ENCODE peak calls at places on chromosomes 5 and 9, in nine cellular contexts. R, H, F, D, I, Z, N, W and V are unnamed samples.
A peak's percentile ranks its signal among the peaks of the same experiment; 100 is the strongest.

GRCh38 chr9:122808141-122808540 is 8.2 kb downstream of the OR1K1 start:
- DNase-seq in D (no peak), H (no peak), Z (no peak), N (no peak), W (no peak), R (no peak), I (no peak), F (no peak), V (no peak)

GRCh38 chr5:75054110-75054930 is 2.0 kb upstream of the GCNT4 start:
- DNase-seq in I (peak; percentile 49), W (peak; percentile 61), R (peak; percentile 74), Z (peak; percentile 39), H (no peak), N (peak; percentile 62), D (peak; percentile 70), F (peak; percentile 13), V (no peak)

GRCh38 chr5:16888694-16889124 is 47.4 kb downstream of the MYO10 start:
- DNase-seq in H (no peak), Z (no peak), D (no peak), F (no peak), R (no peak), I (no peak), N (no peak), W (no peak), V (no peak)

GRCh38 chr9:116482740-116483139 is 204.4 kb upstream of the TRIM32 start:
- DNase-seq in Z (peak; percentile 27), D (no peak), F (no peak), R (no peak), N (no peak), I (no peak), W (no peak), H (no peak), V (no peak)

GRCh38 chr5:98468188-98468869 is 305.1 kb upstream of the RGMB start:
- DNase-seq in D (no peak), F (no peak), H (no peak), R (no peak), N (no peak), W (no peak), I (no peak), Z (no peak), V (no peak)

GRCh38 chr5:111278824-111279504 is 54.8 kb downstream of the CAMK4 start:
- DNase-seq in F (peak; percentile 52), W (peak; percentile 68), N (peak; percentile 60), H (peak; percentile 79), R (no peak), D (peak; percentile 79), I (peak; percentile 50), Z (peak; percentile 54), V (peak; percentile 66)

GRCh38 chr5:132364319-132364718 is 5.2 kb upstream of the SLC22A5 start:
- DNase-seq in F (no peak), D (no peak), Z (no peak), R (no peak), N (peak; percentile 71), W (no peak), H (no peak), I (no peak), V (no peak)

GRCh38 chr5:78157001-78157400 is 137.5 kb downstream of the AP3B1 start:
- DNase-seq in F (no peak), N (no peak), R (no peak), D (no peak), H (no peak), I (no peak), W (no peak), Z (no peak), V (no peak)

GRCh38 chr5:54363669-54364068 is 53.3 kb upstream of the ARL15 start:
- DNase-seq in H (no peak), Z (no peak), R (no peak), D (no peak), F (no peak), I (no peak), N (no peak), W (no peak), V (no peak)

GRCh38 chr9:121837113-121838010 is 185.9 kb downstream of the DAB2IP start:
- DNase-seq in Z (no peak), D (peak; percentile 53), N (peak; percentile 6), W (peak; percentile 15), R (no peak), H (no peak), I (no peak), F (no peak), V (no peak)

GRCh38 chr5:124952079-124952478 is 205.6 kb upstream of the ZNF608 start:
- DNase-seq in H (no peak), N (peak; percentile 22), Z (no peak), F (no peak), I (no peak), D (no peak), R (no peak), W (peak; percentile 46), V (no peak)

GRCh38 chr5:142747034-142747433 is 23.1 kb upstream of the ARHGAP26 start:
- DNase-seq in R (no peak), D (no peak), N (no peak), W (no peak), H (no peak), F (no peak), Z (no peak), I (no peak), V (no peak)

GRCh38 chr9:138071731-138072130 is 194.1 kb downstream of the CACNA1B start:
- DNase-seq in H (no peak), D (no peak), F (no peak), I (no peak), W (no peak), Z (no peak), R (peak; percentile 40), N (no peak), V (no peak)

GRCh38 chr5:59038169-59039002 is 455.5 kb downstream of the RAB3C start:
- DNase-seq in N (no peak), W (no peak), F (no peak), D (no peak), R (no peak), I (no peak), Z (no peak), H (no peak), V (peak; percentile 47)

GRCh38 chr9:114276908-114277821 is 45.7 kb upstream of the ORM1 start:
- DNase-seq in F (no peak), H (no peak), Z (no peak), D (peak; percentile 40), I (no peak), R (peak; percentile 48), N (peak; percentile 14), W (no peak), V (peak; percentile 1)

GRCh38 chr5:126680215-126680817 is 79.6 kb downstream of the PHAX start:
- DNase-seq in H (no peak), Z (no peak), D (no peak), N (no peak), I (no peak), R (no peak), W (no peak), F (no peak), V (peak; percentile 74)
- H3K4me3 ChIP-seq in H (no peak overlapping the region), Z (no peak overlapping the region), D (no peak overlapping the region), N (no peak overlapping the region), I (no peak overlapping the region), R (no peak overlapping the region), W (no peak overlapping the region), F (no peak overlapping the region), V (peak overlapping the region; percentile 11)

DNA sequence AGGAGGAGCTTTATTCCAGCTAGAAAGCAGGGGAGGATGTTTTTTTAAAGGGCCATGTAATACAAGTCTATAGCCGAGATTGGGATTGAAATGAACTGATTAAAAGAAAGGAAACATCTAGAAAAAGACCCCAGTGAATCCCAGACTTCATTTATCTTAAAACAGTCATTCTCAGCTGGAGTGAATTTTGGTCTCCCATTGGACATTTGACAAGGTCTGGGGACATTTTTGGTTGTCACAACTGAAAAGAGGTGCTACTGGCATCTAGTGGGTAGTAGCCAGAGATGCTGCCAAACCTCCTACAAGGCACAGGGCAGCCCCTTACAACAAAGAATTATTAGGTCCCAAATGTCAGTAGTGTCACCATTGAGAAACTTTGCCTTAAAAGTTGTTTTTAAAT is 16.3 kb upstream of the SPINK4 start:
- DNase-seq in N (no peak), Z (no peak), R (no peak), D (no peak), I (no peak), W (no peak), F (no peak), H (no peak), V (no peak)
- H3K4me1 ChIP-seq in N (peaks cover 5% of the 10 kb centered on the region), Z (no peaks in the 10 kb centered on the region), R (peaks cover 3% of the 10 kb centered on the region), D (peaks cover 9% of the 10 kb centered on the region), I (no peaks in the 10 kb centered on the region), W (peaks cover 26% of the 10 kb centered on the region), F (peaks cover 4% of the 10 kb centered on the region), H (no peaks in the 10 kb centered on the region), V (no peaks in the 10 kb centered on the region)

DNA sequence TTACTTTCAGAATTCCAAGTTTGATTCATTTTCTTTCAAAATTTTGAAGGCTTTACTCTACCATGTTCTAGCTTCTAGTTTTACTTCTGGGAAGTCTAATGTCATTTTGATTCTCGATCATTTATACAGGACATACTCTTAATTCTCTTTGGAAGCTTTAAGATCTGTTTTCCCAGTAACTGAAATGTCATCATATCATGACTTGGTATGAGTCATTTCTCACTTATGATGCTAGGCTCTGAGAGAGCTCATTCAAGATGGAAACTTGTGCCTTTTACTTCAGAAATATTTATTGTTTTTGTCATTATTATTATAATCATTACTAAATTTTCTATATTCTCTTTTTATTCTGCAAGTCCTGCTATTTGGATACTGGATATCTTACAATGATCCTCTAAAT is 222.3 kb downstream of the PARP8 start:
- DNase-seq in D (no peak), F (no peak), N (no peak), Z (no peak), H (no peak), I (no peak), W (no peak), R (no peak), V (no peak)
- TF ChIP-seq CTCF in D (no peak), F (no peak), N (no peak), Z (no peak), H (no peak), I (no peak), W (no peak), R (no peak), V (no peak)

GRCh38 chr9:128657344-128657704 is 677 bp upstream of the DYNC2I2 start:
- DNase-seq in H (no peak), Z (no peak), D (no peak), N (no peak), F (no peak), I (no peak), R (no peak), W (no peak), V (no peak)
- H3K4me3 ChIP-seq in H (peak overlapping the region; percentile 76), Z (no peak overlapping the region), D (peak overlapping the region; percentile 64), N (no peak overlapping the region), F (no peak overlapping the region), I (no peak overlapping the region), R (peak overlapping the region; percentile 81), W (no peak overlapping the region), V (peak overlapping the region; percentile 69)

DNA sequence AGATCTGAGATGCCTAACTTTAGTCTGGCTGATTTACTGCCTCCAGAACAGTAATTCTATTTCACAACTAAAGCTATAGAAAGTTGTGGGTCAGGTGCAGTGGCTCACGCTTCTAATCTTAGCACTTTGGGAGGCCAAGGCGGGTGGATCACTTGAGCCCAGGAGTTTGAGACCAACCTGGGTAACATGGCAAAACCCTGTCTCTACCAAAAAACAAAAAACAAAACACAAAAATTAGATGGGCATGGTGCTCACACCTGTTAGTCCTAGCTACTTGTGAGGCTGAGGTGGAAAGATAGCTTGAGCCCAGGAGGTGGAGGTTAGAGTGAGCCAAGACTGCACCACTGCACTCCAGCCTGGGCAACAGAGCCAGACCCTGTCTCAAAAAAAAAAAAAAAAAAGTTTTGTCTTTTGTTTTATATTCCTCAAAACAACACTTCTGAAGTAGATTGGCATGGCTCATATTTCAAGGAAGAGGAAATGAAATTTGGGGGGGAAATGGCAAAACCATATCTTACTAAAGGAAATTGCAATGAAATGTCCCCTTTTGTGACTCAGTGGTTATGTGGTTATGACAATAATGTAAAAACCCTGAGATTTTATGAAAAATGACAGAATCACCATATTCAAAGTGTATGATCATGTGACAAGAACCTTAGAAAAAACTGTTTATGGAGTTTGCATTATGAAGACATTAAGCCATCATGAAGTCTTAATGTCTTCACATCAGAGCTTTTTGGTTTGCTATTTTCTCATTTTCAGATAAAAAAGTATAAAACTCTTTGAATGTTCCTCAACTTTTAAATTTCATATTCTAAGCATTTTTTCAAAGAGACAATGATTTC is 16.2 kb downstream of the FNBP1 start:
- DNase-seq in I (no peak), Z (no peak), R (no peak), W (no peak), F (no peak), H (no peak), N (no peak), D (no peak), V (no peak)
- H3K4me1 ChIP-seq in I (peaks cover 13% of the 10 kb centered on the region), Z (no peaks in the 10 kb centered on the region), R (peaks cover 9% of the 10 kb centered on the region), W (peaks cover 96% of the 10 kb centered on the region), F (peaks cover 62% of the 10 kb centered on the region), H (peaks cover 83% of the 10 kb centered on the region), N (peaks cover 5% of the 10 kb centered on the region), D (peaks cover 29% of the 10 kb centered on the region), V (peaks cover 10% of the 10 kb centered on the region)